ENCODE peak calls at places on chromosomes 1 and 21, in five cellular contexts. C is HT1080, P is NCI-H748 treated with DMSO at 0.1 percent for 48 hours, B is foreskin keratinocyte, Y is glomerular endothelial cell. L is an unnamed sample.

GRCh38 chr1:6392880-6393399 is 627 bp downstream of the ACOT7 start:
- DNase-seq in C (no peak), Y (no peak), P (no peak), B (no peak), L (no peak)

GRCh38 chr21:43195131-43196021 is 26.6 kb downstream of the CRYAA start:
- DNase-seq in Y (no peak), P (no peak), C (no peak), B (no peak), L (no peak)

GRCh38 chr1:27109103-27109822 is 45.7 kb downstream of the SLC9A1 start:
- DNase-seq in Y (no peak), C (no peak), P (no peak), B (no peak), L (peak)

GRCh38 chr1:52792002-52792401 is 50.6 kb upstream of the ZYG11A start:
- DNase-seq in Y (peak), C (no peak), B (no peak), P (no peak), L (no peak)

GRCh38 chr1:64956241-64956640 is 10.1 kb downstream of the JAK1 start:
- DNase-seq in B (no peak), Y (no peak), P (no peak), C (peak), L (no peak)

GRCh38 chr21:16002872-16003466 is 273.2 kb downstream of the USP25 start:
- DNase-seq in Y (no peak), P (no peak), C (no peak), B (no peak), L (no peak)

GRCh38 chr1:218887141-218887925 is 286.3 kb upstream of the LYPLAL1 start:
- DNase-seq in B (no peak), C (peak), Y (no peak), P (no peak), L (no peak)

GRCh38 chr1:181128592-181129497 is 40.3 kb downstream of the IER5 start:
- DNase-seq in P (no peak), Y (no peak), C (no peak), B (no peak), L (peak)

GRCh38 chr1:235943581-235944114 is 76.9 kb upstream of the LYST start:
- DNase-seq in C (peak), B (peak), P (no peak), Y (no peak), L (no peak)

GRCh38 chr1:244291867-244292180 is 159.9 kb downstream of the ADSS2 start:
- DNase-seq in P (no peak), C (no peak), B (no peak), Y (no peak), L (no peak)

GRCh38 chr1:10529772-10530171 is 55.0 kb downstream of the PEX14 start:
- DNase-seq in Y (no peak), C (no peak), P (no peak), B (no peak), L (no peak)

GRCh38 chr1:31476891-31477846 is 64.2 kb downstream of the SERINC2 start:
- DNase-seq in B (peak), C (no peak), P (peak), Y (no peak), L (no peak)

GRCh38 chr1:59079434-59080135 is 217.3 kb upstream of the FGGY start:
- DNase-seq in C (peak), B (no peak), Y (no peak), P (no peak), L (no peak)

GRCh38 chr1:185680453-185680852 is 53.7 kb upstream of the HMCN1 start:
- DNase-seq in B (no peak), C (no peak), P (no peak), Y (no peak), L (no peak)

GRCh38 chr1:34710811-34711210 is 44.0 kb upstream of the GJB5 start:
- DNase-seq in B (no peak), P (no peak), C (no peak), Y (no peak), L (no peak)

L was measured in posterior cingulate gyrus.